ENCODE peak calls at places on chromosomes 5 and 9, in ten cellular contexts. O, G, W, D, Q, T, R, H, S and U are unnamed samples.
A peak's percentile ranks its signal among the peaks of the same experiment; 100 is the strongest.

GRCh38 chr5:149937610-149938009 is 7.0 kb downstream of the PDE6A start:
- DNase-seq in O (no peak), G (peak; percentile 53), W (no peak), D (no peak), Q (no peak), T (no peak), R (no peak), H (no peak), S (no peak), U (no peak)

GRCh38 chr5:169168288-169168687 is 132.7 kb downstream of the SLIT3 start:
- DNase-seq in O (no peak), G (no peak), W (no peak), D (no peak), Q (no peak), T (no peak), R (no peak), H (no peak), S (no peak), U (no peak)

GRCh38 chr9:374726-375125 is 160.1 kb downstream of the DOCK8 start:
- DNase-seq in O (no peak), G (no peak), W (no peak), D (no peak), Q (no peak), T (no peak), R (no peak), H (no peak), S (no peak), U (no peak)

GRCh38 chr9:113544001-113544340 is 80.4 kb downstream of the RGS3 start:
- DNase-seq in O (no peak), G (no peak), W (no peak), D (no peak), Q (no peak), T (no peak), R (no peak), H (no peak), S (no peak), U (no peak)

GRCh38 chr5:33491941-33492340 is 51.2 kb downstream of the TARS1 start:
- DNase-seq in O (no peak), G (peak; percentile 31), W (no peak), D (no peak), Q (peak; percentile 14), T (no peak), R (no peak), H (no peak), S (no peak), U (no peak)

GRCh38 chr9:115636596-115636995 is 517.0 kb upstream of the PAPPA start:
- DNase-seq in O (no peak), G (no peak), W (no peak), D (no peak), Q (no peak), T (no peak), R (no peak), H (no peak), S (no peak), U (no peak)

GRCh38 chr5:50791813-50792212 is 125.4 kb downstream of the PARP8 start:
- DNase-seq in O (no peak), G (no peak), W (no peak), D (no peak), Q (no peak), T (no peak), R (no peak), H (no peak), S (no peak), U (no peak)

GRCh38 chr5:53027913-53028312 is 38.8 kb downstream of the ITGA2 start:
- DNase-seq in O (no peak), G (no peak), W (no peak), D (no peak), Q (no peak), T (no peak), R (no peak), H (peak; percentile 82), S (peak; percentile 44), U (no peak)

GRCh38 chr5:43634621-43635020 is 31.6 kb downstream of the NNT start:
- DNase-seq in O (no peak), G (no peak), W (no peak), D (no peak), Q (no peak), T (no peak), R (no peak), H (no peak), S (no peak), U (no peak)

GRCh38 chr5:178350361-178351220 is 118.0 kb upstream of the PHYKPL start:
- DNase-seq in O (peak; percentile 40), G (no peak), W (no peak), D (no peak), Q (no peak), T (no peak), R (no peak), H (no peak), S (no peak), U (no peak)

GRCh38 chr5:178353461-178353860 is 120.9 kb upstream of the PHYKPL start:
- DNase-seq in O (no peak), G (no peak), W (no peak), D (no peak), Q (no peak), T (no peak), R (no peak), H (no peak), S (no peak), U (no peak)

GRCh38 chr5:178349607-178350353 is 117.2 kb upstream of the PHYKPL start:
- DNase-seq in O (peak; percentile 24), G (no peak), W (no peak), D (no peak), Q (no peak), T (no peak), R (no peak), H (no peak), S (no peak), U (no peak)

GRCh38 chr5:178351221-178351825 is 118.7 kb upstream of the PHYKPL start:
- DNase-seq in O (no peak), G (no peak), W (no peak), D (no peak), Q (no peak), T (no peak), R (no peak), H (no peak), S (no peak), U (no peak)

DNA sequence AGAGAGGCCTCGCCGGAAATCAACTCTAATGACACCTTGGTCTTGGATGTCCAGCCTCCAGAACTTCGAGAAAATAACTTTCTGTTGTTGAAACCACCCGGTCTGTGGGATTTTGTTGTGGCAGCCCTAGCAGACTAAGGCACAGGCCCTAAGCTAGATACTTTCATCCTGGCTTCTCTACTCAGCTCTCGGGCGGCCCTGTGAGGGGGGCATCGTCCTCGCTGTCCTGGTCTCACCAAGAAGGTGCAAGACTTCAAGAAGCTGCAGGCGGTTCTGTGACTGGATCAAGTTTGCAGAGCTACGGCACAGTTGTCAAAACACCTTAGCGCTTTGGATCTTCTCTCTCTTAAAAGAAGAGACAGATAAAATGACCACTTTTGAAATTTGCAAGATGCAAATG is 119.3 kb upstream of the PHYKPL start:
- DNase-seq in O (no peak), G (no peak), W (no peak), D (no peak), Q (no peak), T (no peak), R (no peak), H (no peak), S (no peak), U (no peak)
- TF ChIP-seq CTCF in O (no peak), G (no peak), W (no peak), D (no peak), Q (no peak), T (no peak), R (no peak), H (no peak), S (no peak), U (no peak)

DNA sequence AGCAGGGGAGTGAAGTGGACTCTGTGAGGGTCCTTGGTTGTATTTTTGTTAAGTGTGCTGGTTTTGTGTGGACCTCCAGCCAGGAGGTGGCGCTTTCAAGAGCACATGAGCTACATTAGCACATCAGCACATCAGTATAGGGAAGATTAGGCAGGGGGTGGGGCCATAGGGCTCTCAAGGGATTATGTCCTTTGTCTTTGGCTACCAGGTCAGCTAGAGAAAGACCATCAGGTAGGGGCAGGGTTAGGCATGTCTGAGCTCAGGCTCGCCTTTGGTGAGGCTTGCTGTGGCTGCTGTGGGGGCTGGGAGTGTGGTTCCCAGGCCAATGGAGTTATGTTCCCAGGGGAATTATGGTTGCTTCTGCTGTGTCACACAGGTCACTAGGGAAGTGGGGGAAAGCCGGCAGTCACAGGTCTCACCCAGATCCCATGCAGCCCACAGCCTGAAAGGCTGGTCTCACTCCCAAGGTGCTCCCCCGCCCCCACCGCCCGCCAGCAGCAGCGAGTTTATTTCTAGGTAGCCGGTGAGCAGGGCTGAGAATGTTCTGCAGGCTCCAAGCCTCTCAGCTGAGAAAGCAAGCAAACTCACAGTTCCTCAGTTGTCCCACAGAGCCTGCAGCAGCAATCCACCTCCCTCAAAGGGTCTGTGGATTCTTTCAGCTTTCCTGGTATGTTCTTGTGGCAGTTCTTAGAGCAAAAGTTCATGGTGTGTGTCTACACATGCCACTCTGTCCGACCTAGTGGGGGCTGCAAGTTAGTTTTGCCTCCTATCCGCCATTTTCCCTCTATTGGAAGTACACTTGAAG is 13.7 kb downstream of the OR1J1 start:
- DNase-seq in O (no peak), G (peak; percentile 11), W (peak; percentile 29), D (no peak), Q (no peak), T (peak; percentile 28), R (peak; percentile 29), H (no peak), S (no peak), U (no peak)
- TF ChIP-seq CTCF in O (no peak), G (no peak), W (no peak), D (no peak), Q (no peak), T (peak; percentile 57), R (no peak), H (peak; percentile 7), S (peak; percentile 4), U (peak; percentile 6)

DNA sequence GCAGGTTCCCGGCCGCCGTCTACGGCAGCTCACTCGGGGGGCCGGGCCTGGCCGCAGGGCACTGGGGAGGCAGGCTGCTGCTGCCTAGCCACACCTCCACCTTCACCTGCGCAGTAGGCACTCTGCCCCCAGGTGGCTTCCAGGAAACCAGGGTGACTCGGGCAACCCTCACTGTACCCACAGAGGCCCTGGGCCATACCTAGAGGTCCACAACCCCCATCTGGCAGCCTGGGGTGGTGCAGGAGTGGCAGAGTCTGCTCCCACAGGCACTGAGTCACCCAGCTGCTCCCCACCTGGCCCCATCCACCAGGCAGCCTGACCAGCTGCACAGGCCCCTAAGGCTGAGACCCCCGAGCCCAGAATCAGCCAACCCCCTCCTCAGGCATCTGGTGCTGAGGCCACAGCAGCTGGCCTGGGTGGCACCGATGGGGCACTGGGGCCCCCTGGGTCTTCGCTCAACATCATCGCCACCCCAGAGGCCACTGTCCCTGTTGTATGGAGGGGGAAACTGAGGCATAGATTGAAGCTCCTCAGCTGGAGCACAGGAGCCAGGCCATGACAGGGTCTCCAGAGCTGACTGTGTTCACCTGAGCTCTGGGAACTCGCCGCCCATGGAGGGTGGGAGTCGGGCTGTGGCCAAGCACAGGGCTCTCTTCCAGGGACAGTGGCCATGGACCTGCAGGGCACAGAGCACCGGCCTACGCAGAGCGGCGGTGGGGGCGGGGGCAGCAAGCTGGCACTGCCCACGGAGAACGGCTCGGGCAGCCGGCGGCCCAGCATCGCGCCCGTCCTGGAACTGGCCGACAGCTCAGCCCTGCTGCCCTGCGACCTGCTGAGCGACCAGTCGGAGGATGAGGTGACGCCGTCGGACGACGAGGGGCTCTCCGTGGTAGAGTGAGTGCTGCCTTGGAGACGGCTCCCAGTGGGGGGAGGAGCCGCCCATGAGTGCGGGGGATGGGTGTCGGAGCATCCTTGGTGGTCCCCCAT is 70.4 kb downstream of the KCNT1 start:
- DNase-seq in O (no peak), G (no peak), W (no peak), D (no peak), Q (no peak), T (no peak), R (peak; percentile 33), H (no peak), S (no peak), U (no peak)
- TF ChIP-seq CTCF in O (no peak), G (no peak), W (no peak), D (no peak), Q (no peak), T (peak; percentile 20), R (no peak), H (no peak), S (no peak), U (no peak)

GRCh38 chr9:93036887-93037475 is 21.5 kb upstream of the SUSD3 start:
- DNase-seq in O (no peak), G (no peak), W (no peak), D (no peak), Q (no peak), T (no peak), R (peak; percentile 33), H (no peak), S (no peak), U (no peak)
- TF ChIP-seq CTCF in O (no peak), G (no peak), W (no peak), D (no peak), Q (no peak), T (no peak), R (peak; percentile 44), H (no peak), S (no peak), U (peak; percentile 26)